ENCODE peak calls at places on chromosomes 2 and 18, in eight cellular contexts. V is PC-3; J is AG10803; O is transverse colon; Y is GM23248; C is activated naive CD4-positive, alpha-beta T cell; D is WTC11; B is stimulated activated CD4-positive, alpha-beta T cell treated with anti-CD3 and anti-CD28 coated beads, TNF-alpha, amount 100 ng/mL, for 1 hour. P is an unnamed sample.

GRCh38 chr2:188598551-188598950 is 306.9 kb downstream of the GULP1 start:
- DNase-seq in V (no peak), J (no peak), O (no peak), Y (no peak), C (no peak), D (no peak), B (no peak), P (no peak)

GRCh38 chr18:75240433-75240832 is 29.8 kb downstream of the TSHZ1 start:
- DNase-seq in V (no peak), J (no peak), O (no peak), Y (no peak), C (no peak), D (no peak), B (no peak), P (no peak)

GRCh38 chr2:241617431-241618154 is 19.4 kb downstream of the THAP4 start:
- DNase-seq in V (no peak), J (no peak), O (no peak), Y (no peak), C (no peak), D (no peak), B (no peak), P (no peak)

GRCh38 chr18:54223568-54224241 is 764 bp downstream of the MBD2 start:
- DNase-seq in V (peak), J (peak), O (peak), Y (peak), C (peak), D (peak), B (no peak), P (peak)

GRCh38 chr2:71348302-71348701 is 16.7 kb downstream of the ZNF638 start:
- DNase-seq in V (peak), J (peak), O (no peak), Y (peak), C (no peak), D (no peak), B (no peak), P (peak)

GRCh38 chr2:65136253-65136652 is 6.3 kb upstream of the RAB1A start:
- DNase-seq in V (no peak), J (no peak), O (no peak), Y (no peak), C (no peak), D (no peak), B (no peak), P (no peak)

GRCh38 chr18:68397241-68398035 is 317.5 kb downstream of the TMX3 start:
- DNase-seq in V (peak), J (no peak), O (no peak), Y (no peak), C (no peak), D (no peak), B (no peak), P (no peak)

GRCh38 chr18:62425465-62426190 is 97.2 kb upstream of the ZCCHC2 start:
- DNase-seq in V (peak), J (peak), O (peak), Y (peak), C (no peak), D (peak), B (peak), P (peak)

GRCh38 chr2:155600296-155600695 is 732.2 kb downstream of the NR4A2 start:
- DNase-seq in V (no peak), J (no peak), O (no peak), Y (no peak), C (no peak), D (no peak), B (no peak), P (no peak)

GRCh38 chr2:233404227-233404626 is 49.9 kb downstream of the DGKD start:
- DNase-seq in V (peak), J (no peak), O (peak), Y (peak), C (no peak), D (peak), B (peak), P (no peak)

GRCh38 chr2:161386228-161386627 is 29.9 kb upstream of the TBR1 start:
- DNase-seq in V (no peak), J (no peak), O (no peak), Y (no peak), C (no peak), D (no peak), B (no peak), P (no peak)

GRCh38 chr2:239104800-239105199 is 256.9 kb downstream of the TWIST2 start:
- DNase-seq in V (no peak), J (no peak), O (no peak), Y (no peak), C (no peak), D (no peak), B (no peak), P (no peak)

GRCh38 chr2:29033172-29033571 is 41.2 kb downstream of the PCARE start:
- DNase-seq in V (peak), J (peak), O (no peak), Y (peak), C (no peak), D (no peak), B (no peak), P (no peak)

GRCh38 chr2:154588838-154589237 is 109.7 kb upstream of the KCNJ3 start:
- DNase-seq in V (no peak), J (no peak), O (no peak), Y (no peak), C (no peak), D (no peak), B (no peak), P (no peak)

GRCh38 chr2:127887452-127888219 is 1.9 kb upstream of the AMMECR1L start:
- DNase-seq in V (no peak), J (no peak), O (no peak), Y (peak), C (no peak), D (no peak), B (no peak), P (no peak)

GRCh38 chr2:241809383-241810303 is 650 bp downstream of the NEU4 start:
- DNase-seq in V (no peak), J (no peak), O (peak), Y (no peak), C (no peak), D (no peak), B (no peak), P (no peak)

GRCh38 chr2:96345868-96346452 is 10.4 kb downstream of the NCAPH start:
- DNase-seq in V (no peak), J (no peak), O (no peak), Y (no peak), C (no peak), D (no peak), B (no peak), P (no peak)

GRCh38 chr2:239598732-239599090 is 197.9 kb upstream of the HDAC4 start:
- DNase-seq in V (no peak), J (no peak), O (no peak), Y (no peak), C (no peak), D (no peak), B (no peak), P (no peak)

GRCh38 chr2:86541282-86541681 is 22.0 kb downstream of the CHMP3 start:
- DNase-seq in V (no peak), J (no peak), O (no peak), Y (no peak), C (no peak), D (no peak), B (no peak), P (no peak)

GRCh38 chr2:79327460-79327859 is 167.9 kb upstream of the REG3A start:
- DNase-seq in V (no peak), J (no peak), O (no peak), Y (no peak), C (no peak), D (no peak), B (no peak), P (no peak)

GRCh38 chr2:134690629-134691215 is 28.1 kb downstream of the TMEM163 start:
- DNase-seq in V (no peak), J (no peak), O (no peak), Y (no peak), C (no peak), D (no peak), B (no peak), P (no peak)

GRCh38 chr2:59604143-59604542 is 949.3 kb downstream of the BCL11A start:
- DNase-seq in V (no peak), J (no peak), O (no peak), Y (no peak), C (no peak), D (no peak), B (no peak), P (no peak)

GRCh38 chr2:150027164-150027563 is 439.6 kb upstream of the MMADHC start:
- DNase-seq in V (no peak), J (no peak), O (no peak), Y (no peak), C (no peak), D (no peak), B (no peak), P (no peak)

GRCh38 chr2:239369631-239370161 is 31.1 kb downstream of the HDAC4 start:
- DNase-seq in V (no peak), J (peak), O (peak), Y (no peak), C (peak), D (no peak), B (peak), P (no peak)

GRCh38 chr2:30191107-30191506 is 40.2 kb upstream of the LBH start:
- DNase-seq in V (no peak), J (no peak), O (no peak), Y (no peak), C (no peak), D (no peak), B (no peak), P (no peak)

GRCh38 chr2:222950886-222951285 is 90.0 kb downstream of the ACSL3 start:
- DNase-seq in V (peak), J (peak), O (no peak), Y (peak), C (no peak), D (no peak), B (no peak), P (no peak)

GRCh38 chr2:147862859-147863516 is 18.2 kb downstream of the ACVR2A start:
- DNase-seq in V (no peak), J (no peak), O (no peak), Y (no peak), C (no peak), D (no peak), B (no peak), P (no peak)

GRCh38 chr2:204453730-204454167 is 91.5 kb upstream of the PARD3B start:
- DNase-seq in V (no peak), J (peak), O (peak), Y (peak), C (no peak), D (peak), B (no peak), P (peak)

P was measured in nephron progenitor cell.